ENCODE peak calls at places on chromosomes 3 and 15, in six cellular contexts. X, A, U, P, S and V are unnamed samples.

GRCh38 chr3:131796558-131796957 is 238.3 kb downstream of the CPNE4 start:
- DNase-seq in X (no peak), A (no peak), U (no peak), P (no peak), S (no peak), V (no peak)

GRCh38 chr3:46098319-46098761 is 71.1 kb upstream of the XCR1 start:
- DNase-seq in X (peak; percentile 54), A (no peak), U (peak; percentile 78), P (peak; percentile 90), S (peak; percentile 22), V (no peak)

GRCh38 chr3:14145236-14145635 is 20.4 kb downstream of the TMEM43 start:
- DNase-seq in X (no peak), A (no peak), U (peak; percentile 60), P (peak; percentile 82), S (no peak), V (no peak)

GRCh38 chr15:45340429-45340828 is 37.9 kb downstream of the GATM start:
- DNase-seq in X (no peak), A (no peak), U (no peak), P (no peak), S (no peak), V (no peak)

GRCh38 chr3:143658869-143659268 is 189.4 kb downstream of the SLC9A9 start:
- DNase-seq in X (no peak), A (no peak), U (no peak), P (peak; percentile 29), S (no peak), V (no peak)

GRCh38 chr15:64112904-64113303 is 17.1 kb downstream of the SNX1 start:
- DNase-seq in X (peak; percentile 69), A (no peak), U (peak; percentile 35), P (peak; percentile 52), S (no peak), V (no peak)

GRCh38 chr3:59772416-59773408 is 722.9 kb upstream of the CFAP20DC start:
- DNase-seq in X (no peak), A (no peak), U (no peak), P (no peak), S (no peak), V (no peak)

GRCh38 chr15:22950211-22950990 is 29.8 kb downstream of the CYFIP1 start:
- DNase-seq in X (no peak), A (no peak), U (no peak), P (peak; percentile 21), S (no peak), V (no peak)

GRCh38 chr3:62329970-62330369 is 43.4 kb downstream of the FEZF2 start:
- DNase-seq in X (no peak), A (no peak), U (no peak), P (no peak), S (no peak), V (no peak)

GRCh38 chr3:187920871-187921270 is 175.6 kb upstream of the BCL6 start:
- DNase-seq in X (peak; percentile 24), A (no peak), U (peak; percentile 45), P (peak; percentile 56), S (no peak), V (peak; percentile 56)

GRCh38 chr3:160577551-160578195 is 12.3 kb upstream of the KPNA4 start:
- DNase-seq in X (peak; percentile 35), A (no peak), U (peak; percentile 18), P (peak; percentile 42), S (peak; percentile 31), V (no peak)
- TF ChIP-seq CTCF in X (peak; percentile 52), A (no peak), U (no peak), P (peak; percentile 17), S (peak; percentile 42), V (no peak)

GRCh38 chr3:172323894-172324590 is 124.2 kb downstream of the GHSR start:
- DNase-seq in X (no peak), A (no peak), U (no peak), P (peak; percentile 67), S (peak; percentile 58), V (no peak)
- H3K4me3 ChIP-seq in X (no peak overlapping the region), A (no peak overlapping the region), U (no peak overlapping the region), P (no peak overlapping the region), S (no peak overlapping the region), V (no peak overlapping the region)

GRCh38 chr3:185421577-185422232 is 58.8 kb downstream of the MAP3K13 start:
- DNase-seq in X (no peak), A (no peak), U (no peak), P (no peak), S (no peak), V (no peak)
- TF ChIP-seq CTCF in X (no peak), A (no peak), U (no peak), P (no peak), S (no peak), V (no peak)

GRCh38 chr3:29141912-29142262 is 139.0 kb upstream of the RBMS3 start:
- DNase-seq in X (no peak), A (no peak), U (no peak), P (no peak), S (no peak), V (no peak)

GRCh38 chr3:29145370-29145769 is 135.5 kb upstream of the RBMS3 start:
- DNase-seq in X (no peak), A (no peak), U (no peak), P (no peak), S (no peak), V (no peak)

GRCh38 chr3:29143151-29143550 is 137.7 kb upstream of the RBMS3 start:
- DNase-seq in X (no peak), A (no peak), U (no peak), P (no peak), S (no peak), V (no peak)

GRCh38 chr3:29144361-29144760 is 136.5 kb upstream of the RBMS3 start:
- DNase-seq in X (no peak), A (no peak), U (no peak), P (no peak), S (no peak), V (no peak)

GRCh38 chr3:29144807-29145206 is 136.1 kb upstream of the RBMS3 start:
- DNase-seq in X (peak; percentile 8), A (no peak), U (peak; percentile 50), P (peak; percentile 74), S (peak; percentile 13), V (peak; percentile 24)
- H3K4me3 ChIP-seq in X (no peak overlapping the region), A (no peak overlapping the region), U (no peak overlapping the region), P (no peak overlapping the region), S (no peak overlapping the region), V (no peak overlapping the region)

GRCh38 chr15:47496343-47497185 is 220.7 kb upstream of the SEMA6D start:
- DNase-seq in X (no peak), A (no peak), U (no peak), P (peak; percentile 23), S (no peak), V (no peak)
- TF ChIP-seq CTCF in X (no peak), A (no peak), U (no peak), P (peak; percentile 20), S (no peak), V (no peak)

GRCh38 chr15:57555270-57555669 is 36.4 kb upstream of the MYZAP start:
- DNase-seq in X (no peak), A (no peak), U (peak; percentile 57), P (no peak), S (no peak), V (peak; percentile 38)

GRCh38 chr15:57552678-57553334 is 38.9 kb upstream of the MYZAP start:
- DNase-seq in X (no peak), A (no peak), U (no peak), P (no peak), S (no peak), V (no peak)

GRCh38 chr15:57553526-57553925 is 38.2 kb upstream of the MYZAP start:
- DNase-seq in X (no peak), A (no peak), U (no peak), P (no peak), S (no peak), V (no peak)

GRCh38 chr15:57554821-57555185 is 36.9 kb upstream of the MYZAP start:
- DNase-seq in X (no peak), A (no peak), U (no peak), P (no peak), S (no peak), V (no peak)

DNA sequence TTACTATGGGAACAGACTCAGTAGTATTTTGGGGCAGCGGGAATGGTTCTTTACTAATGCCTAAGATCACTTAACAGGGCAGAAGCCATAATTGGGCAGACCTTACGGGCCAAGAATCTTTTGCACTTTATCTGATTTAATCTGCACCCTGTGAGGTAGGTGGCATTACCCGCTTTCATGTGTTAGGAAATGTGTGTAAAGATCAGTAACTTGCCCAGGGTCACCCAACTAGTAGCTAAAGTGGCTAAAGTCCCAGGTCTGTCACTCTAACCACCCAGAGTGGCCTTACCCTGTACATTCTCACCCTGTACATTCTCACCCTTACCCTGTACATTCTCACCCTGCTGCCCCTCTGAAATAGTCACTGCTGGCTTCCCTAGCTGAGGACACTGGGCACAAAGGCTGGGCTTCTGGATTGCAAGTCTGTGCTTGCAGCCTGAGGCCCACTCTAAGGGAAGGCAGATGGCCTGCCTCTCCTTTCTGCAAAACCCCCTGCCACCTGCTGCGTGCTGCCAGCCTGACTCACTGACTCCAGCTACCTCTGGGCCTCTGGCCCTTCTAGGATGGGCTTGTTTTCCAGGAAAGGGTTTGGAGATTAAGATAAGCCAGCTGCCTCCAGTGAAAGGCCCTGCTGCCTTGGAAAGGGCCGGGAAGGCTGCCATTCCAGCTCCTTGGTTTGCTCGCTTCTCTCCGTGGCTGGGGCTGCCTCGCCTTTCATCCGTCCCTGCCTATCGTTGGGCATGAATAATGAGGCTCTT is 37.5 kb upstream of the MYZAP start:
- DNase-seq in X (no peak), A (no peak), U (no peak), P (no peak), S (no peak), V (no peak)
- H3K4me3 ChIP-seq in X (no peak overlapping the region), A (no peak overlapping the region), U (no peak overlapping the region), P (no peak overlapping the region), S (no peak overlapping the region), V (no peak overlapping the region)

GRCh38 chr3:157133434-157134320 is 26.3 kb downstream of the CCNL1 start:
- DNase-seq in X (no peak), A (no peak), U (no peak), P (no peak), S (no peak), V (no peak)

GRCh38 chr3:157136647-157137387 is 23.1 kb downstream of the CCNL1 start:
- DNase-seq in X (no peak), A (no peak), U (no peak), P (peak; percentile 82), S (peak; percentile 81), V (no peak)

GRCh38 chr3:157132936-157133335 is 27.0 kb downstream of the CCNL1 start:
- DNase-seq in X (no peak), A (no peak), U (no peak), P (peak; percentile 66), S (no peak), V (no peak)

GRCh38 chr3:157134620-157135191 is 25.2 kb downstream of the CCNL1 start:
- DNase-seq in X (no peak), A (no peak), U (no peak), P (peak; percentile 49), S (peak; percentile 84), V (no peak)

DNA sequence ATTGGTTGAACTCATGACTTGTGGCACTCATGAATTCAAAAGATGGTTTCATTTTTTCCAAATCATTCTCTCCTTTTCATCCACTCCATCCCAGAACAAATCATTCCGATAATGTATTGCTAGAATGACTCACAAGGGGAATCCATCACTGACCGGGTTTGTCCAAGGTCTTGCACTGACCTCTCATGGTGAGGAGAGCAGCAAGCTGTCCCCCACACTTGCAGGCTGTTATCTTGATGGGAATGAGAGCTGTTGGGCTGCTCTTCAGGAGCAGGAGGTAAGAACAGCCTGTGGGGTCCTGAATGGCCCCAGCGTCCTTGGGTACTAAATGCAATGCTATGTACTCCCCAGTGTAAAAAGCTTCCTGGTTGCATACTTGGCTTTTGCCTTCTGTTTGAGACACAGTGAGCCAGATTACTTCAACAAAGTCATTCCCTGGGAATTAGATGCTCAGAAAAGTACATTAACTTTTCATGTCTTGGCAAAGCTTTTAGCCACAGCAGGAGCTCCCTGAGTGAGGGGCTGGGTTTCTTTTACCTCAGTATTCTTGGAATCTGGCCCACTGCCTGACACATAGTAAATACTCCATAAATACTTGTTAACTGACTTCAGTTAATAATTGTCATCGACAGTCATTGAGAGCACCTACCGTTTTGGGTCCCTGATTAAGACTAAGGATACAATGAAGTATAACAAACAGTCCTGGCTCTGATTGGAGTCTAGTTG is 24.1 kb downstream of the CCNL1 start:
- DNase-seq in X (no peak), A (no peak), U (peak; percentile 65), P (peak; percentile 92), S (peak; percentile 65), V (no peak)
- TF ChIP-seq CTCF in X (peak; percentile 50), A (no peak), U (peak; percentile 24), P (peak; percentile 51), S (peak; percentile 43), V (no peak)